ENCODE peak calls at places on chromosomes 2 and 18, in five cellular contexts. B, S, F, E and U are unnamed samples.

GRCh38 chr2:74491671-74492544 is 7.5 kb downstream of the LBX2 start:
- DNase-seq in E (peak; percentile 85), B (no peak), F (no peak), S (no peak), U (no peak)

GRCh38 chr2:239879423-239880084 is 145.6 kb downstream of the NDUFA10 start:
- DNase-seq in S (no peak), E (no peak), B (no peak), F (no peak), U (no peak)

GRCh38 chr2:135072125-135072997 is 20.3 kb downstream of the RAB3GAP1 start:
- DNase-seq in F (no peak), S (peak; percentile 28), B (no peak), E (no peak), U (peak; percentile 11)

GRCh38 chr2:85765081-85765731 is 11.4 kb downstream of the ATOH8 start:
- DNase-seq in S (no peak), B (no peak), F (peak; percentile 46), E (no peak), U (no peak)

GRCh38 chr18:31241900-31242409 is 76.0 kb upstream of the DSG1 start:
- DNase-seq in B (no peak), E (no peak), F (peak; percentile 61), S (no peak), U (peak; percentile 99)

GRCh38 chr2:106565599-106565998 is 78.4 kb downstream of the CD8B2 start:
- DNase-seq in S (no peak), F (no peak), E (no peak), B (no peak), U (no peak)

GRCh38 chr2:28419003-28419704 is 26.5 kb downstream of the FOSL2 start:
- DNase-seq in S (no peak), F (no peak), E (no peak), B (peak; percentile 19), U (no peak)

GRCh38 chr2:143977356-143977755 is 542.6 kb downstream of the ZEB2 start:
- DNase-seq in F (no peak), B (no peak), S (no peak), E (no peak), U (no peak)

GRCh38 chr2:42457011-42457410 is 36.8 kb downstream of the KCNG3 start:
- DNase-seq in F (no peak), B (peak; percentile 8), E (no peak), S (no peak), U (no peak)

GRCh38 chr2:54038835-54039234 is 68.0 kb upstream of the PSME4 start:
- DNase-seq in S (peak; percentile 47), B (no peak), E (no peak), F (no peak), U (peak; percentile 61)

GRCh38 chr2:54457326-54458023 is 1.3 kb downstream of the SPTBN1 start:
- DNase-seq in B (no peak), S (no peak), F (peak; percentile 26), E (no peak), U (peak; percentile 39)

GRCh38 chr2:168210898-168211570 is 36.4 kb downstream of the STK39 start:
- DNase-seq in F (no peak), S (peak; percentile 93), E (no peak), B (no peak), U (peak; percentile 95)

GRCh38 chr18:48027401-48027931 is 97.0 kb upstream of the SMAD2 start:
- DNase-seq in F (no peak), E (no peak), B (no peak), S (no peak), U (no peak)

GRCh38 chr18:63646916-63647315 is 2.9 kb upstream of the SERPINB4 start:
- DNase-seq in B (no peak), F (no peak), E (no peak), S (peak; percentile 7), U (no peak)

GRCh38 chr2:1543776-1544477 is 130.7 kb downstream of the TPO start:
- DNase-seq in B (no peak), S (no peak), E (no peak), F (no peak), U (no peak)

GRCh38 chr18:79476031-79476917 is 80.5 kb downstream of the NFATC1 start:
- DNase-seq in E (peak; percentile 35), S (no peak), F (no peak), B (no peak), U (peak; percentile 10)

GRCh38 chr2:113720167-113720566 is 36.3 kb downstream of the SLC35F5 start:
- DNase-seq in F (no peak), E (no peak), B (no peak), S (peak; percentile 40), U (no peak)

GRCh38 chr2:88016948-88017779 is 817 bp upstream of the RNU2-63P start:
- DNase-seq in B (peak; percentile 78), S (peak; percentile 5), E (peak; percentile 79), F (peak; percentile 78), U (peak; percentile 77)

GRCh38 chr2:60549250-60550150 is 4.0 kb downstream of the BCL11A start:
- DNase-seq in B (peak; percentile 45), F (peak; percentile 65), S (peak; percentile 16), E (no peak), U (peak; percentile 55)

GRCh38 chr2:3641841-3642421 is 16.1 kb upstream of the ALLC start:
- DNase-seq in E (no peak), S (peak; percentile 35), B (no peak), F (no peak), U (no peak)

GRCh38 chr2:104857262-104858221 is 3.6 kb downstream of the POU3F3 start:
- DNase-seq in E (no peak), F (no peak), B (peak; percentile 9), S (no peak), U (no peak)
- H3K4me3 ChIP-seq in E (no peak overlapping the region), F (no peak overlapping the region), B (peak overlapping the region; percentile 36), S (no peak overlapping the region), U (no peak overlapping the region)

DNA sequence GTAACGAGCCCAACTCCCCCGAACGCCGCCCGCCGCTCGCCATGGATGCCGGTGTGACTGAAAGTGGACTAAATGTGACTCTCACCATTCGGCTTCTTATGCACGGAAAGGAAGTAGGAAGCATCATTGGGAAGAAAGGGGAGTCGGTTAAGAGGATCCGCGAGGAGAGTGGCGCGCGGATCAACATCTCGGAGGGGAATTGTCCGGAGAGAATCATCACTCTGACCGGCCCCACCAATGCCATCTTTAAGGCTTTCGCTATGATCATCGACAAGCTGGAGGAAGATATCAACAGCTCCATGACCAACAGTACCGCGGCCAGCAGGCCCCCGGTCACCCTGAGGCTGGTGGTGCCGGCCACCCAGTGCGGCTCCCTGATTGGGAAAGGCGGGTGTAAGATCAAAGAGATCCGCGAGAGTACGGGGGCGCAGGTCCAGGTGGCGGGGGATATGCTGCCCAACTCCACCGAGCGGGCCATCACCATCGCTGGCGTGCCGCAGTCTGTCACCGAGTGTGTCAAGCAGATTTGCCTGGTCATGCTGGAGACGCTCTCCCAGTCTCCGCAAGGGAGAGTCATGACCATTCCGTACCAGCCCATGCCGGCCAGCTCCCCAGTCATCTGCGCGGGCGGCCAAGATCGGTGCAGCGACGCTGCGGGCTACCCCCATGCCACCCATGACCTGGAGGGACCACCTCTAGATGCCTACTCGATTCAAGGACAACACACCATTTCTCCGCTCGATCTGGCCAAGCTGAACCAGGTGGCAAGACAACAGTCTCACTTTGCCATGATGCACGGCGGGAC is 628 bp downstream of the PCBP1 start:
- DNase-seq in S (peak; percentile 63), B (peak; percentile 66), F (peak; percentile 72), E (peak; percentile 76), U (peak; percentile 65)
- TF ChIP-seq CTCF in S (no peak), B (no peak), F (no peak), E (no peak), U (peak; percentile 6)

GRCh38 chr2:157160131-157160530 is 97.4 kb upstream of the GALNT5 start:
- DNase-seq in F (no peak), S (no peak), B (no peak), E (no peak), U (no peak)
- H3K4me3 ChIP-seq in F (no peak overlapping the region), S (no peak overlapping the region), B (no peak overlapping the region), E (no peak overlapping the region), U (no peak overlapping the region)

GRCh38 chr2:117835990-117836760 is 21.7 kb downstream of the DDX18 start:
- DNase-seq in F (peak; percentile 88), E (peak; percentile 91), S (peak; percentile 87), B (peak; percentile 24), U (peak; percentile 39)
- TF ChIP-seq CTCF in F (peak; percentile 63), E (peak; percentile 83), S (peak; percentile 98), B (peak; percentile 8), U (peak; percentile 68)

GRCh38 chr2:180075763-180076362 is 68.8 kb upstream of the CWC22 start:
- DNase-seq in E (no peak), F (no peak), S (no peak), B (no peak), U (no peak)
- H3K4me3 ChIP-seq in E (no peak overlapping the region), F (no peak overlapping the region), S (no peak overlapping the region), B (no peak overlapping the region), U (no peak overlapping the region)

GRCh38 chr2:104547251-104547650 is 306.7 kb upstream of the POU3F3 start:
- DNase-seq in F (no peak), E (no peak), B (no peak), S (no peak), U (no peak)
- TF ChIP-seq CTCF in F (no peak), E (no peak), B (no peak), S (no peak), U (no peak)